ENCODE peak calls at places on chromosome 20, in four cellular contexts. One of them, this sample, is unnamed.

GRCh38 chr20:38173237-38174156 is 8.4 kb upstream of the TGM2 start:
- DNase-seq in tibial artery: peak
- DNase-seq in body of pancreas: no peak
- DNase-seq in psoas muscle: peak
- DNase-seq in this sample: peak

GRCh38 chr20:20184711-20185110 is 132.4 kb downstream of the CFAP61 start:
- DNase-seq in tibial artery: no peak
- DNase-seq in psoas muscle: no peak
- DNase-seq in body of pancreas: no peak
- DNase-seq in this sample: no peak

GRCh38 chr20:10761786-10762185 is 88.0 kb upstream of the JAG1 start:
- DNase-seq in psoas muscle: no peak
- DNase-seq in tibial artery: peak
- DNase-seq in body of pancreas: peak
- DNase-seq in this sample: peak

GRCh38 chr20:32674362-32674789 is 635 bp upstream of the C20orf203 start:
- DNase-seq in body of pancreas: peak
- DNase-seq in psoas muscle: no peak
- DNase-seq in tibial artery: no peak
- DNase-seq in this sample: peak

GRCh38 chr20:9543214-9543613 is 28.8 kb downstream of the LAMP5 start:
- DNase-seq in tibial artery: no peak
- DNase-seq in body of pancreas: no peak
- DNase-seq in psoas muscle: no peak
- DNase-seq in this sample: no peak

GRCh38 chr20:38210741-38211140 is 45.7 kb upstream of the TGM2 start:
- DNase-seq in tibial artery: peak
- DNase-seq in psoas muscle: no peak
- DNase-seq in body of pancreas: no peak
- DNase-seq in this sample: no peak

GRCh38 chr20:9460518-9460917 is 53.9 kb upstream of the LAMP5 start:
- DNase-seq in tibial artery: no peak
- DNase-seq in body of pancreas: no peak
- DNase-seq in psoas muscle: no peak
- DNase-seq in this sample: no peak

GRCh38 chr20:57522380-57522973 is 2.5 kb downstream of the CTCFL start:
- DNase-seq in psoas muscle: no peak
- DNase-seq in body of pancreas: no peak
- DNase-seq in tibial artery: peak
- DNase-seq in this sample: no peak

GRCh38 chr20:32034581-32035397 is 17.3 kb upstream of the HCK start:
- DNase-seq in psoas muscle: no peak
- DNase-seq in body of pancreas: no peak
- DNase-seq in tibial artery: no peak
- DNase-seq in this sample: no peak

DNA sequence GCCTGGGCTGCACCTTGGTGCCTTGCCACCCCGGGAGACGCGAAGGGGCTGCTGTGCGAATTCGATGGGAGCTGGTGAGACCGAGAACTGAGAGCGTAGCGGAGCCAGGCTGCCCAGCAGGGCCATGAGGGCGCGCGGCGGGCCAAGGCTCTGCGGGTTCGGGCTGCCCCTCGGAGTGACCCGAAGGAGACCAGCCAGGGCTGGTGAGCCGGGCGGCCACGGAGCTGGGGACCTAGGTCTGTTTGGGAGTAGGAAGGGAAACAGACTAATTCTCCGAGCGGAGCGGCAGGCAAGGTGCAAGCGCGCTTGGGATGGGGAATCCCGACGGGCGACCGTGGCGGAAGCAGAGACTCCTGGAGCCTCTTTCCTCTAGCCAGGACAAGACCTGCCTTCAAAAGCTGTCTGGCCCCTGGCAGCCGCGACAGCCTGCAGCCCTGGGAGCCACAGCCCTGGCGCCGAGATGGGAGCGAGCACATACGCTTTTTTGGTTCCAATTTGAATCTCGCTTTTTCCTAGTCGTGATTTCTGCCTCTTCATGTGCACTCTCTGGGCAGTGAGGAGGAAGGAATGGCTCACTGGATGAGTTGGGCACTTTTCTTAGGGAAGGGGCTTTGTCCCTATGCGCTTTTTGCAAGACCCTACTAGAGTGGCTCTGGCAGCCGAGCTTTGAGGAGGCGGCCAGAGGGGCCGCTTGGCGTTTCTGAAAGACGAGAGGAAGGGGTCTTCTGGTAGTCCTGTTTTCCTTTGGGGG is 777 bp downstream of the SYNDIG1 start:
- DNase-seq in body of pancreas: no peak
- DNase-seq in tibial artery: no peak
- DNase-seq in psoas muscle: no peak
- DNase-seq in this sample: no peak
- H3K4me3 ChIP-seq in body of pancreas: no peak
- H3K4me3 ChIP-seq in tibial artery: peak
- H3K4me3 ChIP-seq in psoas muscle: peak
- H3K4me3 ChIP-seq in this sample: no peak

GRCh38 chr20:14191559-14191958 is 145.9 kb downstream of the FLRT3 start:
- DNase-seq in psoas muscle: no peak
- DNase-seq in tibial artery: no peak
- DNase-seq in body of pancreas: no peak
- DNase-seq in this sample: no peak

GRCh38 chr20:14197097-14197496 is 140.3 kb downstream of the FLRT3 start:
- DNase-seq in tibial artery: no peak
- DNase-seq in body of pancreas: no peak
- DNase-seq in psoas muscle: no peak
- DNase-seq in this sample: peak

GRCh38 chr20:14193443-14193842 is 144.0 kb downstream of the FLRT3 start:
- DNase-seq in body of pancreas: no peak
- DNase-seq in tibial artery: no peak
- DNase-seq in psoas muscle: no peak
- DNase-seq in this sample: no peak

GRCh38 chr20:14189794-14190402 is 147.5 kb downstream of the FLRT3 start:
- DNase-seq in psoas muscle: no peak
- DNase-seq in tibial artery: no peak
- DNase-seq in body of pancreas: no peak
- DNase-seq in this sample: peak

DNA sequence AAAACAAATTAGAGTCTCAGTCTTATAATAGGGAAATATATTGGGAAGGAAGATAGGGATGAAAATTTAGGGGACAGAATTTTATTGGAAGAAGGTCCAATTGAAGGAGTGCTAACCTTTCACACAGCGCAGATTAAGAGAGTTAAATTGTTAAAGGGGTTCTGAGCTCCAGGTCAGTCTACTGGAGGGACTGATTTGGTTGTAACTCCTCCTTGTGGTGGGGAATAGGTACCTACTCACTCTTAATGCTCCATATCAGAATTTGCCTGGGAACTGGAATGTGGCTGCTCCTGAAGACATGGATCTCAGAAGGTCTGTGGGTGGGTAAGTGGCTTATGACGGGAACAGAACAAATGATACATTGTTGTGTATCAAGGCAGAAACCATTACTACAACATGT is 143.5 kb downstream of the FLRT3 start:
- DNase-seq in body of pancreas: no peak
- DNase-seq in psoas muscle: no peak
- DNase-seq in tibial artery: no peak
- DNase-seq in this sample: peak
- TF ChIP-seq CTCF in body of pancreas: no peak
- TF ChIP-seq CTCF in psoas muscle: no peak
- TF ChIP-seq CTCF in tibial artery: no peak
- TF ChIP-seq CTCF in this sample: peak

DNA sequence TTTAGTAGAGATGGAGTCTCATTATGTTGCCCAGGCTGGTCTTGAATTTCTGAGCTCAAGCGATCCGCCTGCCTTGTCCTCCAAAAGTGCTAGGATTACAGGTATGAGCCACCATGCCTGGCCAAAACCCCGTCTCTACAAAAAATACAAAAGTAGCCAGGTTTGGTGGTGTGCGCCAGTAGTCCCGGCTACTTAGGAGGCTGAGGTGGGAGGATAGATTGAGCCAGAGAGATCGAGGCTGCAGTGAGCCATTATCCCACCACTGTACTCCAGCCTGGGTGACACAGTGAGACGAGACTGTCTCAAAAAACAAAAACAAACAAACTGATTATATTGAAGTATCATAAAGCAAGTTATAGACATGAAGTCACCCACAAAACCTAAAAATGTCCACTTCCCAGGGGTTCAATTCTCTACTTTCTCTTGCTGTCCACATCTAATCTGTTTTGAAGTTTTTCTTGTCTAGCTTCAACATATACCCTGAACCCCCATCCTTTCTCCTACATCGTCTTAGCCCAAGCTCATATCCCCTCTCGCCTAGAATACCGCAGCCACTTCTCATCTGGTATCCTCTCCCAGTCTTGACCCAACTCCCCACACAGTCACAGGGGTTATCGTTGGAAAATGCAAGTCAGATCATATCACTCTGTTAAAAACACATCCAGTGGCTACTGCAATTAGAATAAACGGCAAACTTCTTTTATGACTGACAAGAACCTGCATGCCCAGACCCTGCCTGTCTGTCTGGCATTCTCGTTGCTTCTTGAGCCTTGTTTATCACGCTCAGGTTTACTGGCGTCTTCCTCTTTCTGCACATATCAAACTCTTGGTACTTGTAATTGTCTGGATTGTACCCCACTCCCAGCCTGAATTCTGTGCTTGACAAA is 20.1 kb upstream of the NCOA3 start:
- DNase-seq in tibial artery: no peak
- DNase-seq in psoas muscle: no peak
- DNase-seq in body of pancreas: no peak
- DNase-seq in this sample: no peak
- H3K4me3 ChIP-seq in tibial artery: no peak
- H3K4me3 ChIP-seq in psoas muscle: no peak
- H3K4me3 ChIP-seq in body of pancreas: no peak
- H3K4me3 ChIP-seq in this sample: no peak

DNA sequence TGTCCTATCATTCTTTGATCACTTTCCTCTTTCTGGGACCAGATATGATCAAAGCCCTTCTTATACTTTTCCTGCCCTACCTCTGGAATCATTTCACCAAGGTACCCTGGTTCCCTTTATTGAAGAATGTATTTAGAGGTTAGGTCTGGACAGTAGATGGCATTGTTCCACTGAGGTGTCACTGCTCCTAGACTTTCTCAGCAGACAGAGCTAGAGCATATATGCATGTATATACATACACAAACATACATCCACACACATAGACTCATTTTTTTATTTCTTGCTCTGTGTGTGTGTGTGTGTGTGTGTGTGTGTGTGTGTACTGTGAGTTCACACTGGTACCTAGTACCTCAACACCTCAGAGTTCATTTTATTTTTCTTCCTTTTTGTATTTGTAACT is 40.9 kb downstream of the PTPRA start:
- DNase-seq in body of pancreas: no peak
- DNase-seq in tibial artery: no peak
- DNase-seq in psoas muscle: no peak
- DNase-seq in this sample: peak
- TF ChIP-seq CTCF in body of pancreas: peak
- TF ChIP-seq CTCF in tibial artery: no peak
- TF ChIP-seq CTCF in psoas muscle: no peak
- TF ChIP-seq CTCF in this sample: peak